ENCODE peak calls at places on chromosome 12, in six cellular contexts. W, Z, S, T, K and Q are unnamed samples. For H3K4me1 and H3K27me3, the result is how much of the 10 kb centered on the place peaks cover.

GRCh38 chr12:47839214-47839613 is 19.5 kb upstream of the HDAC7 start:
- DNase-seq in W (no peak), Z (no peak), S (no peak), T (no peak), K (no peak), Q (no peak)

GRCh38 chr12:52909796-52910195 is 4.9 kb upstream of the KRT8 start:
- DNase-seq in W (no peak), Z (no peak), S (no peak), T (no peak), K (no peak), Q (no peak)

GRCh38 chr12:53978477-53979356 is 4.0 kb upstream of the HOTAIR start:
- DNase-seq in W (no peak), Z (no peak), S (no peak), T (no peak), K (peak), Q (no peak)

GRCh38 chr12:57128519-57129247 is 400 bp downstream of the LRP1 start:
- DNase-seq in W (no peak), Z (no peak), S (no peak), T (no peak), K (no peak), Q (no peak)

GRCh38 chr12:49476091-49476490 is 62.7 kb upstream of the KCNH3 start:
- DNase-seq in W (no peak), Z (no peak), S (no peak), T (no peak), K (no peak), Q (no peak)

GRCh38 chr12:109309441-109310246 is 560 bp upstream of the FOXN4 start:
- DNase-seq in W (no peak), Z (no peak), S (no peak), T (no peak), K (peak), Q (no peak)

GRCh38 chr12:131015581-131016337 is 62.1 kb downstream of the ADGRD1 start:
- DNase-seq in W (no peak), Z (no peak), S (no peak), T (no peak), K (no peak), Q (no peak)

GRCh38 chr12:27014859-27015729 is 910 bp upstream of the TM7SF3 start:
- DNase-seq in W (no peak), Z (no peak), S (no peak), T (no peak), K (no peak), Q (no peak)

GRCh38 chr12:80590085-80590484 is 117.3 kb upstream of the MYF6 start:
- DNase-seq in W (no peak), Z (no peak), S (no peak), T (no peak), K (no peak), Q (no peak)

GRCh38 chr12:22480016-22480415 is 64.3 kb downstream of the C2CD5 start:
- DNase-seq in W (no peak), Z (no peak), S (no peak), T (no peak), K (no peak), Q (no peak)

GRCh38 chr12:58916891-58917570 is 3.3 kb downstream of the LRIG3 start:
- DNase-seq in W (peak), Z (no peak), S (no peak), T (no peak), K (peak), Q (no peak)

GRCh38 chr12:26318661-26319068 is 123.3 kb downstream of the SSPN start:
- DNase-seq in W (peak), Z (peak), S (no peak), T (no peak), K (peak), Q (no peak)

GRCh38 chr12:121524196-121524930 is 56.5 kb downstream of the KDM2B start:
- DNase-seq in W (no peak), Z (no peak), S (no peak), T (no peak), K (no peak), Q (no peak)

GRCh38 chr12:100877776-100878175 is 83.2 kb downstream of the ANO4 start:
- DNase-seq in W (no peak), Z (no peak), S (no peak), T (no peak), K (no peak), Q (no peak)

GRCh38 chr12:57133013-57133569 is 4.8 kb downstream of the LRP1 start:
- DNase-seq in W (no peak), Z (no peak), S (no peak), T (no peak), K (no peak), Q (no peak)

GRCh38 chr12:108320503-108321293 is 18.4 kb downstream of the CMKLR1 start:
- DNase-seq in W (no peak), Z (no peak), S (no peak), T (no peak), K (no peak), Q (no peak)

GRCh38 chr12:15829255-15829654 is 40.1 kb upstream of the EPS8 start:
- DNase-seq in W (no peak), Z (no peak), S (no peak), T (no peak), K (no peak), Q (no peak)

DNA sequence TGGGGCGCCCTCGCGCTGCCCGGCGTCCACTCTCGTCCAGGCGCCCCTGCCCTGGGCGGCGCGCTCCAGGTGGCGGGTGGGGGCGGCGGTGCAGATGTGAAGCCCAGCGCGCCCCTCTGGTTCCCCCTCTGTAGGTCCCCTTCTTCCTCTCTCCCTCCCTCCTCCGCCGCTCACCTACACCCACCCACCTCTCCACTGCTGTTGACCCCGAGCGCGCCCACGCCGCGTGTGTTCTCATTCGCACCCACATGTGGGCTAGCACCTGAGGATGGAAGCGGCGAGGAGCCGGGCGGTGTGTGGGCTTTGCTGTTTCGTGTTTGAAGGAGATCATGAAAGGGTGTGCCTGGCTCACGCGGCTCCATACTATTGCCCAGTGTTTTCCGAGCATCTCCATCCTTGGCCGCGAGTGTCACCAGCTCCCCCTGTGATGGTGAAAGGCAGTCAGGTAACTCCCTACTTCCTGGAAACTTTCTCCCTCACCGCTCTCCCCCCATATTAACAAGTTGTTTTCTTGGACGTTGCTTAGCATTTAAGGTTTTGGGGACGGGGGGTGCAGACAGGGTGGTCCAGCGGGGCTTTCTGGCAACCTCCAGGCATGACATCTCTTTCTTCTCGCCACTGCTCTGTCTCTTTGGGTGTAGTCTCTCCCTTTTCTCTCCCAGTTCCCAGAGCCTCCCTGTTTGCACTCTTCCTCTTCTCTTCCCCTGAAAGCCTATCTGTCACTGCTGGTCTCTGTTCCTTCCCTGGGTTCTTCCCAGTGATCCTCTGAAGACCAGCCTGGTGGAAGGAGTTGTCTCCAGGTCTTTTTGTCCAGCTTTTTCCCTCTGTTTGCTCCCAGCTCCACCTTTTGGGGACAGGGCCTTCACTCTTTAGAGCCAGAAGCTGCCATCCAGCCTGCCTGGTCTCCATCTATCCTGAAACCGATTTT is 1.6 kb downstream of the CACNA1C start:
- DNase-seq in W (no peak), Z (no peak), S (no peak), T (no peak), K (peak), Q (no peak)
- H3K4me3 ChIP-seq in W (peak), Z (peak), S (peak), T (no peak), K (peak), Q (no peak)

GRCh38 chr12:19444097-19444496 is 4.8 kb downstream of the AEBP2 start:
- DNase-seq in W (no peak), Z (no peak), S (no peak), T (no peak), K (no peak), Q (no peak)
- H3K4me1 ChIP-seq in W (under half), Z (under half), S (under half), T (under half), K (under half), Q (under half)

GRCh38 chr12:91205791-91206190 is 23.2 kb upstream of the DCN start:
- DNase-seq in W (no peak), Z (no peak), S (no peak), T (no peak), K (no peak), Q (no peak)

GRCh38 chr12:91211869-91212268 is 29.3 kb upstream of the DCN start:
- DNase-seq in W (no peak), Z (no peak), S (no peak), T (no peak), K (no peak), Q (no peak)

GRCh38 chr12:91215940-91216454 is 33.4 kb upstream of the DCN start:
- DNase-seq in W (no peak), Z (no peak), S (no peak), T (no peak), K (no peak), Q (no peak)

GRCh38 chr12:91210144-91210543 is 27.5 kb upstream of the DCN start:
- DNase-seq in W (no peak), Z (no peak), S (no peak), T (no peak), K (no peak), Q (no peak)

DNA sequence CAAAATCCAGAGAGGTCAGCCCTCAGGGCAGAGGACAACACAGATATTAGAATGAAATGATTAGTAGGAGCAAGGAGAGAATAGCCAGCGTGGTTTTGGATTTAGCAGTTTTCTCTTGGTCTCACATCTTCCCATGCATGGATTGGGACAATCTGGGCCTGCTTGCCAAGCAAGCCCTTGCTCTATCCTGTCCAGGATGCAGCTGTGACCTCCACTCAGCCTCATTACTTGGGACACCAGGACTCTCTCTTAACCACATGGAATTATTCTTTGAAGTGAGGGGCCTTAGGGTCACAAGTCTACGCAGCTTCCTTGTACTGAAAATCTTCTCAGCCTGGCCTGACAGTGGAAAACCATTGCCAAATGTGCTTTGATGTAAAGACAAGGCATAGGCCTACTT is 28.0 kb upstream of the DCN start:
- DNase-seq in W (no peak), Z (no peak), S (no peak), T (no peak), K (no peak), Q (no peak)
- H3K27me3 ChIP-seq in W (under half), Z (under half), S (under half), T (under half), K (under half), Q (under half)

DNA sequence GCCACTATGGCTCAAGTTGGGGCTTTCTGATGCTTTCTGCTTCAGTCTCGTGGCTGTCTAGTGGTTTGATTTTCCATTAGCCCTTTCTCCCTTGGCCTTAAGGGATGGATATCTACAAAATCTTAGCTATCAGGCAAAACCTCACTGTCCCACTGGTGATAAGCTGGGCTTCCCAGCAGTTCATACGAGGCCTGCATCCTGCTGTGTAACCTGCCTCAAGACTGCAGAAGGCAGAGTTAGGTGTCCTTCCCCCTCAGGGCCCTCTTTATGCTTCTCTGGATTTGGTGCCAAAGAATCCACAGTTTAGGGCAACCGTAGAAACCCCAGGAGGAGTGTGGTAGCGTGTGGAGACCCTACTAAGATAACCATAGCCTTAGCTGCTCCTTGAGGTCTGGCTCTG is 38.9 kb downstream of the ETV6 start:
- DNase-seq in W (no peak), Z (no peak), S (no peak), T (no peak), K (no peak), Q (no peak)
- H3K4me3 ChIP-seq in W (no peak), Z (no peak), S (no peak), T (no peak), K (no peak), Q (no peak)

DNA sequence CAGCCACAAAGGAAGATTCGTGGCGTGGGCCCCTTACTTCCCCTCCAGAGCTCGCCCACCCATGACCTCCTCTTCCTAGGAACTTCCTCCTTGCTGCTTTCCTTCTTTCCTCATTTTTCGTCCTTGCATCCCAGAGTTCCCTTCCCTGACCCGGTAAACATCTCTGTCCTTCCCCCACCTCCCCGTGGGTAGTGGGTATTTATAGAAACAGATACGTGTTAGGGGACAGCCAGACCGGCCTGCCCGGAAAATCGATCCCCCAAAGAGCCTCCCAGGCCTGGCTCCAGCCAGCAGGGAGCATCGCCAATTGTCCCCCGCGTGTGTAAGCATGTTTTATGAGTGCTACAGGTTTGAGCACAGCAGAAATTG is 1.6 kb downstream of the DYRK2 start:
- DNase-seq in W (peak), Z (no peak), S (no peak), T (peak), K (no peak), Q (no peak)
- H3K4me1 ChIP-seq in W (under half), Z (under half), S (under half), T (under half), K (under half), Q (under half)

GRCh38 chr12:114403690-114404450 is 2.1 kb downstream of the TBX5 start:
- DNase-seq in W (no peak), Z (no peak), S (peak), T (no peak), K (no peak), Q (no peak)
- H3K27me3 ChIP-seq in W (under half), Z (under half), S (half or more), T (under half), K (half or more), Q (under half)